ENCODE peak calls at places on chromosomes 7 and 10, in nine cellular contexts. K is activated CD4-positive, CD25-positive, alpha-beta regulatory T cell treated with anti-CD3 and anti-CD28 coated beads, Interleukin-2, amount 50 U/mL, for 72 hours; B is stimulated activated CD4-positive, alpha-beta T cell treated with anti-CD3 and anti-CD28 coated beads, Interleukin-1b, Interleukin-23, amount 100 ng/mL, for 1 hour; E is B cell; V is naive B cell; T is IMR-90; C is C1 segment of cervical spinal cord; I is stimulated activated effector memory CD8-positive, alpha-beta T cell treated with anti-CD3 and anti-CD28 coated beads, Interleukin-12 subunit alpha, Interleukin-12 subunit beta, amount 100 ng/mL, for 72 hours; G is HuH-7.5. L is an unnamed sample.

GRCh38 chr7:66047426-66047825 is 28.2 kb upstream of the ASL start:
- DNase-seq in K (no peak), B (no peak), E (no peak), V (no peak), T (peak; percentile 95), C (no peak), I (no peak), G (no peak), L (peak; percentile 95)

GRCh38 chr7:22900101-22900500 is 77.5 kb upstream of the TOMM7 start:
- DNase-seq in K (no peak), B (no peak), E (no peak), V (no peak), T (no peak), C (no peak), I (no peak), G (no peak), L (no peak)

GRCh38 chr7:818031-818699 is 14.1 kb upstream of the SUN1 start:
- DNase-seq in K (no peak), B (no peak), E (no peak), V (no peak), T (peak; percentile 85), C (no peak), I (no peak), G (peak; percentile 55), L (peak; percentile 83)

GRCh38 chr7:156224441-156225225 is 412.4 kb upstream of the SHH start:
- DNase-seq in K (no peak), B (no peak), E (no peak), V (no peak), T (no peak), C (no peak), I (no peak), G (no peak), L (no peak)

GRCh38 chr10:97124211-97124610 is 61.5 kb downstream of the SLIT1 start:
- DNase-seq in K (no peak), B (no peak), E (no peak), V (no peak), T (no peak), C (no peak), I (no peak), G (no peak), L (no peak)

GRCh38 chr7:148670374-148670773 is 28.3 kb upstream of the CUL1 start:
- DNase-seq in K (no peak), B (no peak), E (no peak), V (no peak), T (peak; percentile 19), C (no peak), I (no peak), G (no peak), L (peak; percentile 6)

GRCh38 chr10:101050206-101051069 is 11.4 kb upstream of the KAZALD1 start:
- DNase-seq in K (peak; percentile 82), B (peak; percentile 50), E (peak; percentile 65), V (peak; percentile 68), T (no peak), C (peak; percentile 15), I (peak; percentile 93), G (peak; percentile 81), L (peak; percentile 83)

GRCh38 chr7:25852249-25852994 is 299.6 kb upstream of the NFE2L3 start:
- DNase-seq in K (no peak), B (no peak), E (no peak), V (no peak), T (no peak), C (no peak), I (no peak), G (no peak), L (peak; percentile 30)

GRCh38 chr10:88474884-88475844 is 108.0 kb downstream of the RNLS start:
- DNase-seq in K (no peak), B (no peak), E (no peak), V (no peak), T (no peak), C (no peak), I (no peak), G (no peak), L (no peak)

GRCh38 chr7:120981117-120981516 is 7.4 kb upstream of the CPED1 start:
- DNase-seq in K (no peak), B (no peak), E (no peak), V (no peak), T (no peak), C (no peak), I (no peak), G (no peak), L (no peak)

GRCh38 chr7:8411103-8411502 is 22.3 kb upstream of the NXPH1 start:
- DNase-seq in K (no peak), B (no peak), E (no peak), V (no peak), T (no peak), C (no peak), I (no peak), G (no peak), L (no peak)

L was measured in foreskin fibroblast.